ENCODE peak calls at places on chromosomes 6 and 20, in eight cellular contexts. I is T-helper 2 cell; V is activated naive CD4-positive, alpha-beta T cell; Z is activated CD4-positive, alpha-beta T cell treated with anti-CD3 and anti-CD28 coated beads for 1 hour; P is stimulated activated naive CD8-positive, alpha-beta T cell treated with anti-CD3 and anti-CD28 coated beads, Interleukin-15, Interleukin-2, amounts not matched to agents 100 U/mL and 50 U/mL, for 24 hours; Y is HCT116; E is pulmonary artery endothelial cell; O is posterior vena cava. F is an unnamed sample.
A peak's percentile ranks its signal among the peaks of the same experiment; 100 is the strongest.

GRCh38 chr6:113693866-113694265 is 163.3 kb upstream of the MARCKS start:
- DNase-seq in Z (no peak), O (no peak), E (no peak), Y (no peak), I (no peak), V (no peak), P (no peak), F (no peak)

GRCh38 chr20:41534842-41535241 is 83.3 kb downstream of the CHD6 start:
- DNase-seq in Y (no peak), I (no peak), P (no peak), E (no peak), Z (no peak), V (no peak), O (no peak), F (no peak)

GRCh38 chr6:158205220-158205944 is 37.2 kb downstream of the GTF2H5 start:
- DNase-seq in P (no peak), I (no peak), E (no peak), Z (no peak), Y (peak; percentile 8), V (no peak), O (no peak), F (no peak)

GRCh38 chr6:71733970-71734899 is 152.1 kb upstream of the RIMS1 start:
- DNase-seq in O (no peak), I (no peak), P (no peak), V (no peak), E (no peak), Z (no peak), Y (no peak), F (no peak)

GRCh38 chr6:149472241-149472640 is 12.6 kb downstream of the ZC3H12D start:
- DNase-seq in E (no peak), P (no peak), V (no peak), Z (no peak), O (peak; percentile 3), I (no peak), Y (no peak), F (no peak)

GRCh38 chr6:112831022-112831421 is 483.9 kb downstream of the RFPL4B start:
- DNase-seq in Z (no peak), Y (no peak), I (no peak), P (no peak), E (no peak), O (no peak), V (no peak), F (no peak)

GRCh38 chr6:125363010-125363359 is 61.2 kb upstream of the HDDC2 start:
- DNase-seq in V (no peak), Z (no peak), I (no peak), Y (no peak), P (no peak), O (no peak), E (peak; percentile 24), F (no peak)

GRCh38 chr6:34424200-34425131 is 1.4 kb downstream of the RPS10 start:
- DNase-seq in Y (no peak), Z (no peak), I (no peak), V (no peak), P (no peak), O (no peak), E (no peak), F (no peak)

GRCh38 chr6:155177369-155177961 is 86.3 kb upstream of the CLDN20 start:
- DNase-seq in Y (peak; percentile 61), E (no peak), P (peak; percentile 53), O (no peak), V (no peak), Z (no peak), I (no peak), F (no peak)

GRCh38 chr6:1363729-1364572 is 25.4 kb upstream of the FOXF2 start:
- DNase-seq in Z (no peak), P (no peak), O (no peak), I (no peak), Y (peak; percentile 18), V (no peak), E (no peak), F (no peak)

GRCh38 chr6:7996538-7997225 is 67.5 kb downstream of the BLOC1S5 start:
- DNase-seq in Y (no peak), I (no peak), Z (no peak), V (no peak), P (no peak), E (peak; percentile 94), O (no peak), F (no peak)

GRCh38 chr6:165960692-165961091 is 207.0 kb downstream of the TBXT start:
- DNase-seq in Z (no peak), Y (no peak), V (no peak), P (no peak), I (no peak), O (peak; percentile 62), E (no peak), F (no peak)